ENCODE peak calls at places on chromosomes 16 and 17, in seven cellular contexts. W is GM23338, T is fibroblast of mammary gland, X is HCT116, U is AG04450, G is cardiac fibroblast, D is heart right ventricle. L is an unnamed sample.

GRCh38 chr17:2035549-2036490 is 5.9 kb downstream of the DPH1 start:
- DNase-seq in W (no peak), T (no peak), X (no peak), U (no peak), G (no peak), D (no peak), L (no peak)

GRCh38 chr17:27620721-27621120 is 10.3 kb upstream of the LGALS9 start:
- DNase-seq in W (no peak), T (no peak), X (no peak), U (no peak), G (no peak), D (no peak), L (no peak)

GRCh38 chr17:31249742-31250141 is 47.3 kb downstream of the OMG start:
- DNase-seq in W (peak; percentile 44), T (no peak), X (no peak), U (no peak), G (no peak), D (no peak), L (no peak)

GRCh38 chr17:45791935-45792334 is 7.8 kb downstream of the CRHR1 start:
- DNase-seq in W (no peak), T (no peak), X (no peak), U (no peak), G (no peak), D (no peak), L (no peak)

GRCh38 chr16:54843424-54843750 is 87.3 kb upstream of the IRX5 start:
- DNase-seq in W (no peak), T (no peak), X (no peak), U (no peak), G (no peak), D (no peak), L (no peak)

GRCh38 chr17:28760987-28761562 is 17.3 kb downstream of the TRAF4 start:
- DNase-seq in W (peak; percentile 89), T (peak; percentile 76), X (no peak), U (no peak), G (peak; percentile 66), D (peak; percentile 54), L (no peak)

GRCh38 chr17:76736349-76737081 is 616 bp downstream of the SRSF2 start:
- DNase-seq in W (peak; percentile 63), T (peak; percentile 50), X (no peak), U (no peak), G (peak; percentile 75), D (peak; percentile 83), L (peak; percentile 75)

GRCh38 chr16:29809850-29810698 is 1.9 kb upstream of the PRRT2 start:
- DNase-seq in W (peak; percentile 35), T (peak; percentile 39), X (no peak), U (no peak), G (no peak), D (no peak), L (peak; percentile 50)

GRCh38 chr17:16374129-16374528 is 6.8 kb upstream of the UBB start:
- DNase-seq in W (no peak), T (peak; percentile 90), X (no peak), U (no peak), G (peak; percentile 90), D (no peak), L (no peak)

GRCh38 chr17:50112694-50113093 is 17.3 kb downstream of the SAMD14 start:
- DNase-seq in W (no peak), T (no peak), X (no peak), U (no peak), G (no peak), D (peak; percentile 50), L (no peak)

GRCh38 chr16:66510711-66511614 is 39.0 kb downstream of the TK2 start:
- DNase-seq in W (no peak), T (no peak), X (no peak), U (no peak), G (peak; percentile 49), D (no peak), L (no peak)

GRCh38 chr16:66512589-66513404 is 37.1 kb downstream of the TK2 start:
- DNase-seq in W (no peak), T (peak; percentile 51), X (no peak), U (no peak), G (peak; percentile 64), D (no peak), L (no peak)

GRCh38 chr16:66510298-66510697 is 39.6 kb downstream of the TK2 start:
- DNase-seq in W (no peak), T (no peak), X (no peak), U (no peak), G (no peak), D (no peak), L (no peak)

GRCh38 chr16:66509576-66509975 is 40.3 kb downstream of the TK2 start:
- DNase-seq in W (no peak), T (no peak), X (no peak), U (no peak), G (no peak), D (no peak), L (no peak)

GRCh38 chr16:66511615-66512500 is 38.1 kb downstream of the TK2 start:
- DNase-seq in W (peak; percentile 75), T (peak; percentile 84), X (peak; percentile 43), U (peak; percentile 37), G (peak; percentile 74), D (no peak), L (no peak)
- TF ChIP-seq CTCF in W (peak; percentile 16), T (peak; percentile 12), X (peak; percentile 19), U (no peak), G (peak; percentile 8), D (peak; percentile 27), L (no peak)

DNA sequence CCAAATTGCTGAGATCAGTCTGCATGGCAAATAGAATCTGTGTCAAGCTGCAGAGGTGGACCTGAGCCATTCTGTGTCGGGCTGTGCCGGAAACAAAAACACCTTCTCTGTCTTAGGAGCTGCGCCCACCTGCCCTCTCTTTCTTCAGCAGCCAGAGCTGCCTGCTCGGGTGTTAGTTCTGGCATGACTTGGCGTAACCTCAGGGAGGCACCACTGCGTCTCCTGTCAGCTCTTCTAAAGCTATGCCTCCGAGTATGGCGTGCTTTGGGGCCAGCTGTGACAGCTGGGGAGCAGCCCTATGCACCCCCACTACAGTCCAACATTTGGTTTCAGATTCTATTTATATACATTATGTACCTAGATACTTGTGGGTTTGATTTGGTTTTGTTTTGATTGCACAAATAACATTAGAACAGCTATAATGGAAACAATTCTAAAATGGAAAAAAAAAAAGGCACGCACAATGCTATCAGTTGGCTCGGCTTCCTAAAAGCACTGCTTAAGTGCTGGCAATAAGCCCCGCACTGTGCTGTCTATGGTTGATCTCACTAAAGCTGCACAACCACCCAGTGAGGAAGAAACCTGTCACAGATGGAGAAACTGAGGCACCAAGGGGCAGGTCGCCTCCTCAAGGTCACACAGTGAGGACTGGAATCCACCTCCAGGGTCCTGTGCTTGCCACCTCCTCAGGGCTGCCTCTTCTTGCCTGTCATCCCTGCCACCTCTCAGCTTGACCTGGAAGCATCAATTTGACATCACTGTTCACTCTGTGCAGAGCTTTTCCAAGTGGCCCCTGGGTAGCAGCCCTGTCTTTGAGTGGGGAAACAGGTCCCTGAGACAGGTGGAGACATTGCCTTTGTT is 18.7 kb upstream of the ADGRG1 start:
- DNase-seq in W (no peak), T (no peak), X (no peak), U (no peak), G (peak; percentile 56), D (no peak), L (no peak)
- TF ChIP-seq CTCF in W (no peak), T (no peak), X (no peak), U (peak; percentile 26), G (peak; percentile 3), D (peak; percentile 52), L (no peak)

DNA sequence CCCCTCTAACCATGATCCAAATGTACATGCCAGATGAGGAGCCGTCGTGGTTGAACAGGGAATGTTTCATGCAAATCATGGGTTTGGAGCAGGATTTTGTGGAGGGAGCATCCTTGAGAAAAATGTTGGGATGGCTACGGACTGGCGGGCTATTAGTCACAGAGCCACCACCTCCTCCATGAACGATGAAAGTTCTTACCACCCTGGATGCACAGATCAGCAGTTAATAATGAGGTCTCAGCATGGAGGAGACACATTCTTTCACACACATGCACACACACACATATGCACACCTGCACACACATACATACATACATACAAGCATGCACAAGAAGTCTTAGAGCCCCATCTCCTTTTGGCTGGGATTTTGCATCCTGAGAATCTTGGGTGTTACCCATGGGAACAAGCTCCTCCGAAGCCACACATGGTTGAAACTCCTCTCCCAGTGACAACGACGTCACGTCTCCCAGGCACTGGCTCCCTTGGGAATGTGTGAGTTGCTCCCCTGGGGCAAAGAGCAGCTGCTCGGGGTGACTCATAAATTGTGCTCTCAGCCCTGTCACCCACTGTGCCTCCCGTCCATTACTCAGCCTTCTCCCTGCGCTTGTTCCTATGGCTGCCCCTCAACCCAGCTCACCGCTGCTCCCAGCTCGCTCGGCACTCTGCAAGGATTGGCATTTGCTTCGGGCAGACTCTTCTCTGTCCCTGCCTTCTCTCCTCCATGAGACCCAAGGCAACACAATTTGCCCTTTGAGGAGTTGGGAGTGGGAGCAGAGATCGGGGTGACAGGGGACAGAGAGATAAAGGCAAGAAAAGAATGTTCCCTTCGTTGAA is 344.6 kb downstream of the SOX9 start:
- DNase-seq in W (no peak), T (peak; percentile 77), X (peak; percentile 92), U (peak; percentile 54), G (peak; percentile 49), D (no peak), L (peak; percentile 39)
- TF ChIP-seq CTCF in W (no peak), T (no peak), X (no peak), U (no peak), G (no peak), D (no peak), L (no peak)

GRCh38 chr16:66342294-66342900 is 24.1 kb upstream of the CDH5 start:
- DNase-seq in W (peak; percentile 79), T (peak; percentile 16), X (no peak), U (no peak), G (peak; percentile 36), D (no peak), L (peak; percentile 80)
- TF ChIP-seq CTCF in W (peak; percentile 80), T (peak; percentile 74), X (peak; percentile 91), U (peak; percentile 75), G (peak; percentile 81), D (peak; percentile 63), L (peak; percentile 77)

DNA sequence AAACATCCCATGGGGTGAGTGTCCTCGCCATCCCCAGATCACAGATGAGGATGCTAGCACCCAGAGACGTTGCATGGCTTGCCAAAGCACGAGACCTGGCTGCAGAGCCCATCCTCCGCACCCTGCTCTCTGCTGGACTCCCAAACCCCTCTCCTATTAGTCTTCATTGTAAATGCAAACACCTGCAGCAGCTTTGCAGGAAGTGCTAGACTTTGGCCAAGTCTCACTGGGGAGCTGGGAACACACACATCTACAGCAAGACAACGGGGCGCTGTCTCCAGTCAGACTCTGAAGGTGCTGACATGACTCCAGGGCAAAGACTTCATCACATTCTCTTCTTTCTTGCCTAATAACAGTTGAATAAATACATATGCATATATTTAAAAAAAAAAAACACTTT is 43.8 kb downstream of the CYTH1 start:
- DNase-seq in W (no peak), T (no peak), X (no peak), U (no peak), G (no peak), D (no peak), L (no peak)
- TF ChIP-seq CTCF in W (no peak), T (no peak), X (no peak), U (no peak), G (no peak), D (no peak), L (no peak)

DNA sequence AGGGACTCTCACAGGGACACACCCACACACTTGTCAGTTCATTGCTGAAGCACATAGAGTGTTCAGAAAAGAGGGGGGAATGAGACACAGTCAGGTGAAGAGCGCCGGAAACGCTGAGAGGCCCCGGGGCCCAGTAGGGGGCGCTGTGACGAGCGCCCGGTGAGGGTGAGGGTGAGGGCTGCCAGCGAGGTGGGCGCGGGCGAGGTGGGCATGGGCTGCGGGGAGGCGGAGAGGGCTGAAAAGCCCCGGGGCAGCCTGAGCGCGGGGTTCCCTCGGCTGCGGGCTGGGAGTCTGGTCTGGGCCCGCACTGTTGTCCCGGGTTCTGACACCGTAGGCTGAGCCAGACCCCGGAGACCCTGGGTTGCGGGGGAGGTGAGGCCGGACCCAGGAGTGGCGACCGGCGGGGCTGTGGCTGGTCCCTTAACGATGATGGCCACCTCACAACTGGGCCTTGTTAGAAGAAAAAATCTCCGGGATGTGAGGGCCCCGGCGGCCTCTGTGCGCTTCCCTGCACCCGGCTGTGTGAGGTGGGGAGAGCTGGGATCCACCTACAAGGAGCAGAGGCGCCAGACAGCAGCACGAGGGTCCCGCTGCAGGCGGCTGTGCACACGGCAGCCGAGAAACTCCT is 91.4 kb downstream of the C16orf78 start:
- DNase-seq in W (peak; percentile 75), T (no peak), X (no peak), U (no peak), G (no peak), D (no peak), L (peak; percentile 63)
- TF ChIP-seq CTCF in W (peak; percentile 87), T (no peak), X (peak; percentile 78), U (no peak), G (peak; percentile 21), D (peak; percentile 46), L (peak; percentile 82)